ENCODE peak calls at places on chromosomes 16 and 17, in ten cellular contexts. P, U, H, Q, J, W, R, M, L and G are unnamed samples.

GRCh38 chr17:56819030-56819429 is 14.7 kb downstream of the C17orf67 start:
- DNase-seq in P (no peak), U (no peak), H (no peak), Q (no peak), J (no peak), W (no peak), R (no peak), M (no peak), L (no peak), G (no peak)

GRCh38 chr17:47253541-47254402 is at the start of gene ITGB3:
- DNase-seq in P (peak; percentile 90), U (peak; percentile 38), H (peak; percentile 78), Q (peak; percentile 80), J (peak; percentile 71), W (peak; percentile 81), R (peak; percentile 95), M (peak; percentile 86), L (peak; percentile 56), G (peak; percentile 66)

GRCh38 chr17:82973456-82974135 is 105.8 kb upstream of the METRNL start:
- DNase-seq in P (no peak), U (no peak), H (peak; percentile 53), Q (no peak), J (no peak), W (no peak), R (peak; percentile 44), M (peak; percentile 57), L (no peak), G (no peak)

GRCh38 chr16:70694088-70694487 is 8.2 kb upstream of the MTSS2 start:
- DNase-seq in P (no peak), U (peak; percentile 67), H (no peak), Q (no peak), J (peak; percentile 72), W (no peak), R (peak; percentile 87), M (no peak), L (no peak), G (peak; percentile 64)

GRCh38 chr16:84874004-84874435 is 54.2 kb downstream of the CRISPLD2 start:
- DNase-seq in P (no peak), U (no peak), H (no peak), Q (no peak), J (no peak), W (peak; percentile 55), R (no peak), M (no peak), L (no peak), G (no peak)

GRCh38 chr16:82846806-82847205 is 220.0 kb downstream of the CDH13 start:
- DNase-seq in P (no peak), U (peak; percentile 28), H (no peak), Q (no peak), J (no peak), W (no peak), R (no peak), M (no peak), L (no peak), G (peak; percentile 53)

GRCh38 chr17:15092261-15092660 is 172.9 kb downstream of the PMP22 start:
- DNase-seq in P (no peak), U (no peak), H (no peak), Q (peak; percentile 18), J (no peak), W (no peak), R (peak; percentile 2), M (no peak), L (no peak), G (no peak)

GRCh38 chr17:41211845-41212466 is 14.5 kb upstream of the KRTAP9-2 start:
- DNase-seq in P (no peak), U (peak; percentile 87), H (no peak), Q (no peak), J (peak; percentile 42), W (no peak), R (no peak), M (no peak), L (no peak), G (peak; percentile 80)

DNA sequence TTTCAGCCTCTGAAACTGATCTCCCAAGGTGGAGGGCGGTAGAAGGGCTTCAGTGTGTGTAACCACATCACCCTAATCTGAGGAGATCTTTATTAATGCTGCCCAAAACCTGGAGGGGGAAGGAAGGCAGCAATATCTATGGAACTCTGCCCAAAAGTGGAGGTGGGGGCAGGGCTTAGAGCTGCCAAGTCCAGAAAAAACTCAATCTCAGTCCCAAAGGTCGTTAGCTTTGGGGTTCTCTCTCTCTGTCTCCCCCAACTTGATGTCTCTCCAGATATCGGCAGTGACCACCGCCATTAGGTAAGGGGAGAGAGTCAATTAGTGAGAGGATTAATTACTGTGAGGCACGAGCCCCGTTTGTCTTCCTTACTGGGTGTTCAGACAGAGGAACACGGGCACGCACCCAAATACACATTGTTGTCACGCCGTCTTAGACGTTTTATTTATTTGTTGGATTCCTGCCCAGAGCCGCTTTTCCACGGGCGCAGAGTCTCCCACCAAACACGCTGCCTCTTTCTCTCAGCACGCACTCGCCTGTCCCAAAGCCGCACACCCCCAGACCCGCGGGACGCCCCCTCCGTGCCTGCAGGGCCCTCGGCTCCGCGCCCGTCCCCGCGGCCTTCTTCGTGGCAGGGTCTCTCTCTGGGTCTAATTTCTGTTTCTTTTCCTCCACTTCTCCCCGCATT is 5.4 kb upstream of the LHX1 start:
- DNase-seq in P (no peak), U (no peak), H (no peak), Q (no peak), J (peak; percentile 39), W (no peak), R (peak; percentile 57), M (peak; percentile 46), L (no peak), G (no peak)
- H3K4me3 ChIP-seq in P (peak overlapping the region; percentile 14), U (no peak overlapping the region), H (no peak overlapping the region), Q (no peak overlapping the region), J (peak overlapping the region; percentile 31), W (no peak overlapping the region), R (peak overlapping the region; percentile 53), M (peak overlapping the region; percentile 23), L (no peak overlapping the region), G (no peak overlapping the region)

GRCh38 chr16:13438064-13438463 is 481.9 kb upstream of the ERCC4 start:
- DNase-seq in P (no peak), U (no peak), H (no peak), Q (no peak), J (no peak), W (no peak), R (no peak), M (no peak), L (no peak), G (no peak)

GRCh38 chr16:13436641-13437423 is 483.1 kb upstream of the ERCC4 start:
- DNase-seq in P (no peak), U (peak; percentile 2), H (no peak), Q (no peak), J (no peak), W (no peak), R (no peak), M (no peak), L (no peak), G (no peak)

GRCh38 chr16:13439766-13440165 is 480.2 kb upstream of the ERCC4 start:
- DNase-seq in P (no peak), U (no peak), H (no peak), Q (no peak), J (no peak), W (no peak), R (no peak), M (no peak), L (no peak), G (no peak)

GRCh38 chr16:13435415-13435814 is 484.5 kb upstream of the ERCC4 start:
- DNase-seq in P (no peak), U (no peak), H (no peak), Q (no peak), J (no peak), W (no peak), R (no peak), M (no peak), L (no peak), G (no peak)

GRCh38 chr16:13435873-13436474 is 484.0 kb upstream of the ERCC4 start:
- DNase-seq in P (no peak), U (no peak), H (no peak), Q (no peak), J (no peak), W (peak; percentile 55), R (peak; percentile 62), M (no peak), L (no peak), G (no peak)
- TF ChIP-seq CTCF in P (no peak), U (no peak), H (no peak), Q (no peak), J (no peak), W (peak; percentile 83), R (peak; percentile 75), M (no peak), L (no peak), G (no peak)

GRCh38 chr17:81389585-81389984 is 5.7 kb upstream of the BAHCC1 start:
- DNase-seq in P (no peak), U (no peak), H (no peak), Q (no peak), J (no peak), W (no peak), R (no peak), M (no peak), L (no peak), G (no peak)

GRCh38 chr17:81390029-81390428 is 5.2 kb upstream of the BAHCC1 start:
- DNase-seq in P (no peak), U (no peak), H (no peak), Q (no peak), J (no peak), W (no peak), R (no peak), M (no peak), L (no peak), G (no peak)

GRCh38 chr17:81387235-81388060 is 7.8 kb upstream of the BAHCC1 start:
- DNase-seq in P (peak; percentile 84), U (no peak), H (peak; percentile 49), Q (peak; percentile 80), J (peak; percentile 59), W (no peak), R (peak; percentile 84), M (peak; percentile 85), L (no peak), G (no peak)

GRCh38 chr17:81388091-81388611 is 7.1 kb upstream of the BAHCC1 start:
- DNase-seq in P (no peak), U (no peak), H (no peak), Q (no peak), J (no peak), W (no peak), R (peak; percentile 76), M (no peak), L (no peak), G (no peak)

DNA sequence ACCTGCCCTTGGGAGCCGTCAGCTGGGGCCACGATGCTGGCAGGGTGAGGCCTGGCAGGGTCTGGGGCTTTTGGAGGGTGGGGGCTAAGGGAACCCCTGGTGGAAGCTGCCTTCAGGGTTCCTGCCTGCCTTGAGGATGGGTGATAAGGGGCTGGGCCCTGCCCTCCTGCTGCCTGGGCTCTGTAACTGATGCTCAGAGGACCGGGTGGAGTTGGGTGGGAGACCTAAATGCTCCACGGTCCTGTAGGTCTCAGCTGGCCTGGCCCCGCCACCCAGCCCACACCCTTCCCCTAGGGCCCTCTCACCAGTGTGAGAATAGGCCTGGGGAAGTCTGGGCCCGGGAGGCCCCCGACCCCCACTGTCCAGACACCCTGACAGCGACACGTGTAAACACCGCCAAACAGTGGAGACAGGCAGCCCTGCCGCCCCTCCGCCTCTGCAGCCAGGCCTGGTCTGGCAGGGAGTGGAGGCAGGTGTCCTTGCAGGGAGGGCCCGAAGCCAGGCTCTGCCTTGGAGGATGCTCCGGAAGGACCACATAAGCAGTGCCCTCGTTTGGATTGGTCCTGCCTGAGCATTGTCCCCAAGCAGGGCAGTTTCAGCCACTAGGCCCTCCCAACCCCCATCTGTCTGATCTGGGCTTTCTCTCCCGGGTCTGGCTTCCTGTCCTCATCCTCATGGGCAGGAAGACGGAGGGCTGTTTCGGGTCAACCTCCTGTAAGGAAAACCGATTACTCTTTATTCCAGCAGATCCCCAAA is 6.5 kb upstream of the BAHCC1 start:
- DNase-seq in P (no peak), U (no peak), H (no peak), Q (no peak), J (no peak), W (no peak), R (peak; percentile 83), M (no peak), L (no peak), G (no peak)
- H3K4me3 ChIP-seq in P (no peak overlapping the region), U (no peak overlapping the region), H (no peak overlapping the region), Q (no peak overlapping the region), J (no peak overlapping the region), W (no peak overlapping the region), R (no peak overlapping the region), M (no peak overlapping the region), L (peak overlapping the region; percentile 90), G (no peak overlapping the region)

DNA sequence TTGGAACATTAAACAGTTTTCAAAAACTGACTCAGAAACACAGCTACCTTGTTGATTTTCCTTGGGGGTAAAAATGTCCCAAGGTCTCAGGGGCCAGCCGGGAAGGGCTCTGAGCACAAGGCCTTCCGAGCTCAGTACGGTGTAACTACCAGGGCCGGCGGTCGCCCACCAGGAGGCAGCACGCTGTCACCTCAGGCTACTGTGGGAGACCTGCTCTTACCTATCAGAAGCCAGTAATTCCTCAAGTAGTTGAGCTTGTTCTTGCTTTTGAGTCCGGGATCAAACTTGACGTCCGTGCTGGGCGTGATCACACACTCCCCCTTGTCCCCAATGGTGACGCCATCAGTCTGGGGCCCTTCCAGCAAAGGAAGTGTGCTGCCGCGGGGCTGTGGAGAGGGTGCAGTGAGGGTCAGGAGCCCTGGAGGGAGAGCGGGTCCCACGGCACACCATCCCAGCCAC is 43.4 kb upstream of the ICAM2 start:
- DNase-seq in P (peak; percentile 74), U (peak; percentile 73), H (peak; percentile 81), Q (peak; percentile 46), J (no peak), W (peak; percentile 71), R (peak; percentile 97), M (peak; percentile 93), L (no peak), G (peak; percentile 84)
- TF ChIP-seq CTCF in P (peak; percentile 23), U (peak; percentile 83), H (peak; percentile 37), Q (peak; percentile 38), J (peak; percentile 21), W (peak; percentile 85), R (peak; percentile 94), M (peak; percentile 61), L (peak; percentile 25), G (peak; percentile 69)